ENCODE peak calls at places on chromosomes 6 and 20, in eight cellular contexts. V, Z, C, W, L, U, Y and F are unnamed samples.

GRCh38 chr6:42029881-42030280 is 20.4 kb upstream of the TAF8 start:
- DNase-seq in V (no peak), Z (no peak), U (no peak), W (no peak), L (no peak), C (no peak), Y (no peak), F (no peak)

GRCh38 chr20:3681931-3682820 is at the start of gene ADAM33:
- DNase-seq in Z (peak; percentile 44), Y (no peak), W (peak; percentile 80), U (peak; percentile 57), V (no peak), L (no peak), C (peak; percentile 21), F (no peak)

GRCh38 chr6:75849329-75850025 is 100.4 kb downstream of the MYO6 start:
- DNase-seq in W (no peak), Y (no peak), C (no peak), V (no peak), U (no peak), Z (no peak), L (no peak), F (no peak)

GRCh38 chr6:33838979-33839378 is 35.2 kb upstream of the MLN start:
- DNase-seq in L (no peak), W (no peak), C (no peak), V (no peak), Z (no peak), Y (no peak), U (no peak), F (no peak)

GRCh38 chr6:146950351-146950835 is 253.8 kb upstream of the STXBP5 start:
- DNase-seq in Z (peak; percentile 7), C (no peak), L (no peak), U (peak; percentile 43), W (no peak), Y (no peak), V (no peak), F (no peak)

GRCh38 chr6:74671558-74672025 is 534.3 kb downstream of the COL12A1 start:
- DNase-seq in C (no peak), U (peak; percentile 80), L (no peak), V (no peak), W (no peak), Y (no peak), Z (no peak), F (no peak)

GRCh38 chr6:87918461-87918941 is 129.1 kb upstream of the SPACA1 start:
- DNase-seq in C (no peak), W (no peak), Z (no peak), U (no peak), V (no peak), L (no peak), Y (no peak), F (no peak)

GRCh38 chr20:2693286-2693995 is 861 bp downstream of the EBF4 start:
- DNase-seq in Y (no peak), C (no peak), U (peak; percentile 30), V (no peak), W (no peak), Z (peak; percentile 36), L (no peak), F (peak; percentile 38)

GRCh38 chr20:15930324-15931305 is 642.6 kb downstream of the KIF16B start:
- DNase-seq in Z (no peak), U (peak; percentile 8), Y (peak; percentile 26), L (no peak), C (peak; percentile 73), W (no peak), V (no peak), F (no peak)

GRCh38 chr6:96468681-96469224 is 52.9 kb upstream of the UFL1 start:
- DNase-seq in V (no peak), Z (peak; percentile 16), U (no peak), L (no peak), W (no peak), C (peak; percentile 15), Y (no peak), F (no peak)

GRCh38 chr20:23492292-23492691 is 1.4 kb downstream of the CST8 start:
- DNase-seq in C (no peak), U (no peak), Z (no peak), V (no peak), Y (no peak), W (no peak), L (no peak), F (no peak)

GRCh38 chr20:39112196-39112743 is 150.1 kb downstream of the DHX35 start:
- DNase-seq in V (no peak), U (peak; percentile 52), Z (peak; percentile 19), C (peak; percentile 65), Y (peak; percentile 66), L (no peak), W (no peak), F (no peak)

GRCh38 chr6:29516108-29516507 is 28.4 kb upstream of the MAS1L start:
- DNase-seq in V (no peak), W (no peak), Y (no peak), C (no peak), Z (no peak), L (no peak), U (no peak), F (peak; percentile 9)

GRCh38 chr6:105227292-105227628 is 47.4 kb upstream of the POPDC3 start:
- DNase-seq in V (no peak), C (no peak), W (no peak), Y (no peak), U (no peak), Z (no peak), L (no peak), F (no peak)

GRCh38 chr6:4610256-4610655 is 165.9 kb upstream of the CDYL start:
- DNase-seq in Z (peak; percentile 26), W (no peak), C (no peak), U (peak; percentile 98), Y (no peak), L (no peak), V (peak; percentile 65), F (no peak)

GRCh38 chr20:699811-700338 is 24.3 kb upstream of the SCRT2 start:
- DNase-seq in Z (no peak), Y (no peak), C (peak; percentile 81), U (no peak), V (no peak), W (peak; percentile 80), L (no peak), F (no peak)

GRCh38 chr20:42193119-42193518 is 574.9 kb upstream of the CHD6 start:
- DNase-seq in Y (no peak), C (no peak), V (no peak), L (no peak), U (no peak), W (no peak), Z (no peak), F (no peak)

GRCh38 chr6:3900744-3901351 is 51.7 kb downstream of the FAM50B start:
- DNase-seq in V (no peak), Y (no peak), Z (no peak), U (no peak), W (no peak), L (no peak), C (no peak), F (no peak)

GRCh38 chr20:38060536-38060935 is 27.0 kb downstream of the RPRD1B start:
- DNase-seq in U (peak; percentile 47), V (no peak), L (no peak), C (no peak), Y (no peak), Z (no peak), W (no peak), F (no peak)

GRCh38 chr6:38248500-38249234 is 391.1 kb downstream of the BTBD9 start:
- DNase-seq in Y (no peak), W (no peak), Z (no peak), U (no peak), V (no peak), L (no peak), C (no peak), F (no peak)

GRCh38 chr6:15409301-15410125 is 163.6 kb downstream of the JARID2 start:
- DNase-seq in Y (no peak), U (no peak), L (no peak), W (no peak), V (no peak), C (no peak), Z (no peak), F (no peak)
- H3K4me3 ChIP-seq in Y (no peak overlapping the region), U (no peak overlapping the region), L (no peak overlapping the region), W (no peak overlapping the region), V (no peak overlapping the region), C (no peak overlapping the region), Z (no peak overlapping the region), F (no peak overlapping the region)

GRCh38 chr20:51979226-51979625 is 176.9 kb upstream of the SALL4 start:
- DNase-seq in Y (no peak), C (no peak), U (peak; percentile 31), Z (no peak), W (no peak), L (no peak), V (no peak), F (no peak)
- H3K4me3 ChIP-seq in Y (no peak overlapping the region), C (no peak overlapping the region), U (no peak overlapping the region), Z (no peak overlapping the region), W (no peak overlapping the region), L (no peak overlapping the region), V (no peak overlapping the region), F (no peak overlapping the region)

DNA sequence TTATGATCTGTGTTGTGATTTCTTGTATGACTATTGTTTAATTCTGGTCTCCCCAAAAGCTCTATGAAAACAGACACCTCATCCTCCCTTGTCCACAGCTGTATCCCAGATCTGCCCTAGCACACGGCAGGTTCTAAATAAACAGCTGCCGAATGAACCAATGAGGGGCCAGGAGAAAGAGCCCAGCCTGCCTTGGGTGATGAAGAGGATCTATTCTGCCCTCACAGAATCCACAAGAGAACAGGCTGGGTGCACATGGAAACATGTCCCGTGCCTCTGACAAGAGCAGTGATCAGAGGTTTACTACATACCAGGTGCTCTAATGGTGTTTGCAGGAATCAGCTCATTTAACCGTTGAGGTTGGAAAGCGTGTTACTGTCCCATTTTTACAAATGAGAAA is 15.6 kb upstream of the TLDC2 start:
- DNase-seq in C (no peak), U (no peak), L (no peak), V (no peak), W (no peak), Z (no peak), Y (no peak), F (no peak)
- H3K4me3 ChIP-seq in C (no peak overlapping the region), U (no peak overlapping the region), L (no peak overlapping the region), V (peak overlapping the region; percentile 85), W (no peak overlapping the region), Z (no peak overlapping the region), Y (no peak overlapping the region), F (no peak overlapping the region)

DNA sequence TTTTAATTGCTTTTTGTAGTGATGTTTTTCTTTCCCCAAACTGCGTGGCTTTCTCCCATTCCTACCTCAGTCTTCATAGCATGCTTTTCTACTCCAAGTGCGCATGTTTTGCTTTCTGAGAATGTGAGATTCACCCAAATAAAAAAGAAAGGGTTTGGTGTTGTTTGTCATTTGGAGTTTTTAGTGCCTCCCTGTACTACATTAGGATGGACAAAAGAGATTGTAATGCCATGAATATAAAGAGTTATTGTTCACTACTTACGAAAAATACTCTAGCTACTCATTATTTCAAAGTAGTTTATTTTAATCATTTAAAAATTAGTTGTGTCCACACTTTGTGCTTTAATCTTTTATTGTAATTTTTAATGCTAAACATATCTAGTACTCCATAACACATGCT is 81.8 kb downstream of the RNF217 start:
- DNase-seq in W (no peak), U (no peak), Z (no peak), V (no peak), L (no peak), C (no peak), Y (no peak), F (no peak)
- H3K4me3 ChIP-seq in W (no peak overlapping the region), U (no peak overlapping the region), Z (no peak overlapping the region), V (no peak overlapping the region), L (no peak overlapping the region), C (no peak overlapping the region), Y (no peak overlapping the region), F (no peak overlapping the region)